ENCODE peak calls at places on chromosomes 4 and X, in four cellular contexts. One of them, this sample, is unnamed.

GRCh38 chr4:185640809-185641675 is 105.7 kb upstream of the PDLIM3 start:
- DNase-seq in ELF-1: no peak
- DNase-seq in EL: peak
- DNase-seq in NT2/D1: peak
- DNase-seq in this sample: peak

GRCh38 chr4:143358923-143359694 is 22.4 kb downstream of the GAB1 start:
- DNase-seq in ELF-1: no peak
- DNase-seq in EL: peak
- DNase-seq in NT2/D1: no peak
- DNase-seq in this sample: peak

GRCh38 chr4:159121371-159121770 is 18.5 kb downstream of the RAPGEF2 start:
- DNase-seq in ELF-1: no peak
- DNase-seq in EL: no peak
- DNase-seq in NT2/D1: no peak
- DNase-seq in this sample: no peak

GRCh38 chrX:22164770-22165388 is 107.8 kb upstream of the CBLL2 start:
- DNase-seq in ELF-1: no peak
- DNase-seq in EL: peak
- DNase-seq in NT2/D1: no peak
- DNase-seq in this sample: no peak

GRCh38 chr4:85084371-85085170 is 118.1 kb upstream of the WDFY3 start:
- DNase-seq in ELF-1: no peak
- DNase-seq in EL: peak
- DNase-seq in NT2/D1: peak
- DNase-seq in this sample: peak

GRCh38 chr4:70913947-70914445 is 11.8 kb downstream of the MOB1B start:
- DNase-seq in ELF-1: no peak
- DNase-seq in EL: peak
- DNase-seq in NT2/D1: no peak
- DNase-seq in this sample: no peak

GRCh38 chr4:152451496-152451895 is 84.4 kb downstream of the FBXW7 start:
- DNase-seq in ELF-1: no peak
- DNase-seq in EL: no peak
- DNase-seq in NT2/D1: no peak
- DNase-seq in this sample: no peak

GRCh38 chr4:32226201-32226600 is 1506.0 kb downstream of the PCDH7 start:
- DNase-seq in ELF-1: no peak
- DNase-seq in EL: no peak
- DNase-seq in NT2/D1: no peak
- DNase-seq in this sample: no peak

GRCh38 chr4:107283587-107284559 is 247.8 kb upstream of the DKK2 start:
- DNase-seq in ELF-1: peak
- DNase-seq in EL: peak
- DNase-seq in NT2/D1: no peak
- DNase-seq in this sample: peak

GRCh38 chr4:105147226-105148151 is 813 bp downstream of the TET2 start:
- DNase-seq in ELF-1: peak
- DNase-seq in EL: peak
- DNase-seq in NT2/D1: no peak
- DNase-seq in this sample: peak

GRCh38 chrX:46710927-46711623 is 47.8 kb downstream of the SLC9A7 start:
- DNase-seq in ELF-1: peak
- DNase-seq in EL: no peak
- DNase-seq in NT2/D1: no peak
- DNase-seq in this sample: no peak

GRCh38 chr4:156971623-156972369 is at the start of gene PDGFC:
- DNase-seq in ELF-1: peak
- DNase-seq in EL: peak
- DNase-seq in NT2/D1: no peak
- DNase-seq in this sample: peak

GRCh38 chr4:30538794-30539193 is 181.4 kb upstream of the PCDH7 start:
- DNase-seq in ELF-1: no peak
- DNase-seq in EL: no peak
- DNase-seq in NT2/D1: no peak
- DNase-seq in this sample: no peak

GRCh38 chrX:69036674-69037573 is 128.3 kb downstream of the PJA1 start:
- DNase-seq in ELF-1: peak
- DNase-seq in EL: no peak
- DNase-seq in NT2/D1: no peak
- DNase-seq in this sample: no peak